ENCODE peak calls at places on chromosome 11, in nine cellular contexts. V, S, C, I, P, A, F, K and L are unnamed samples.

GRCh38 chr11:78050964-78051831 is 12.5 kb upstream of the THRSP start:
- DNase-seq in V (no peak), F (no peak), K (no peak), C (peak), P (no peak), A (no peak), I (no peak), S (no peak), L (no peak)

GRCh38 chr11:71283960-71284359 is 31.6 kb upstream of the SHANK2 start:
- DNase-seq in S (no peak), V (peak), F (no peak), I (no peak), C (no peak), P (no peak), K (no peak), A (no peak), L (no peak)

GRCh38 chr11:15987044-15987443 is 369.3 kb downstream of the SOX6 start:
- DNase-seq in A (no peak), C (no peak), K (no peak), I (no peak), V (no peak), S (no peak), F (no peak), P (no peak), L (no peak)

GRCh38 chr11:13209379-13209778 is 68.2 kb upstream of the BMAL1 start:
- DNase-seq in P (no peak), K (no peak), S (no peak), A (no peak), I (no peak), C (no peak), F (no peak), V (no peak), L (no peak)

GRCh38 chr11:83639995-83640758 is 354.0 kb upstream of the CCDC90B start:
- DNase-seq in I (no peak), V (no peak), A (no peak), K (no peak), C (no peak), P (no peak), S (no peak), F (no peak), L (no peak)

GRCh38 chr11:72676874-72677341 is 2.7 kb upstream of the PDE2A start:
- DNase-seq in K (peak), C (peak), F (no peak), V (peak), P (no peak), I (no peak), A (peak), S (peak), L (no peak)

GRCh38 chr11:116557261-116557660 is 215.5 kb downstream of the BUD13 start:
- DNase-seq in S (no peak), F (no peak), A (no peak), C (no peak), P (no peak), V (no peak), I (peak), K (no peak), L (no peak)

GRCh38 chr11:79249341-79249993 is 191.4 kb downstream of the TENM4 start:
- DNase-seq in F (no peak), K (no peak), I (no peak), C (peak), A (no peak), S (no peak), V (no peak), P (no peak), L (no peak)

GRCh38 chr11:1306186-1307162 is 3.0 kb downstream of the TOLLIP start:
- DNase-seq in F (no peak), V (peak), I (no peak), S (no peak), P (no peak), A (peak), K (no peak), C (no peak), L (no peak)

GRCh38 chr11:44632466-44633123 is 67.1 kb downstream of the CD82 start:
- DNase-seq in P (no peak), C (peak), A (peak), K (peak), V (peak), S (peak), I (no peak), F (no peak), L (no peak)

GRCh38 chr11:28384418-28384817 is 276.2 kb downstream of the METTL15 start:
- DNase-seq in I (peak), S (no peak), P (no peak), F (no peak), A (no peak), V (no peak), C (peak), K (no peak), L (no peak)

GRCh38 chr11:31106326-31106725 is 263.2 kb downstream of the DCDC1 start:
- DNase-seq in C (no peak), P (no peak), K (peak), S (no peak), A (no peak), F (no peak), V (no peak), I (no peak), L (no peak)

GRCh38 chr11:83070878-83071640 is 638 bp downstream of the RAB30 start:
- DNase-seq in V (peak), P (no peak), C (peak), K (peak), S (no peak), A (peak), I (no peak), F (no peak), L (no peak)

GRCh38 chr11:8810331-8811301 is 100.4 kb upstream of the AKIP1 start:
- DNase-seq in V (peak), I (no peak), S (peak), C (peak), P (no peak), A (peak), K (peak), F (no peak), L (no peak)

GRCh38 chr11:123253223-123253622 is 58.2 kb upstream of the CLMP start:
- DNase-seq in K (no peak), S (no peak), P (no peak), C (no peak), A (no peak), I (no peak), V (no peak), F (no peak), L (no peak)

GRCh38 chr11:36215688-36216050 is 73.6 kb downstream of the COMMD9 start:
- DNase-seq in F (no peak), K (no peak), C (no peak), V (no peak), A (no peak), P (no peak), I (no peak), S (no peak), L (no peak)

GRCh38 chr11:117096973-117097566 is 1.2 kb downstream of the SIK3 start:
- DNase-seq in S (no peak), I (no peak), K (no peak), C (no peak), A (no peak), V (no peak), F (no peak), P (no peak), L (no peak)

GRCh38 chr11:77147668-77148321 is 19.7 kb downstream of the MYO7A start:
- DNase-seq in F (peak), S (peak), C (no peak), P (no peak), V (no peak), K (peak), I (no peak), A (no peak), L (no peak)

GRCh38 chr11:47130541-47130940 is 46.1 kb downstream of the ARFGAP2 start:
- DNase-seq in V (no peak), I (no peak), F (no peak), A (no peak), C (no peak), S (no peak), P (no peak), K (peak), L (no peak)

GRCh38 chr11:80914311-80914710 is 1473.5 kb upstream of the TENM4 start:
- DNase-seq in F (no peak), P (no peak), I (no peak), K (no peak), A (no peak), C (no peak), V (no peak), S (no peak), L (no peak)

GRCh38 chr11:128891912-128892398 is 799 bp downstream of the KCNJ5 start:
- DNase-seq in A (no peak), V (no peak), P (no peak), F (no peak), S (no peak), I (no peak), K (peak), C (no peak), L (no peak)

GRCh38 chr11:57476883-57477506 is 16.7 kb downstream of the RTN4RL2 start:
- DNase-seq in F (no peak), S (peak), A (no peak), I (no peak), P (no peak), K (peak), C (no peak), V (peak), L (no peak)

GRCh38 chr11:612961-613300 is 2.8 kb downstream of the IRF7 start:
- DNase-seq in C (no peak), F (no peak), A (no peak), V (no peak), I (no peak), K (no peak), P (no peak), S (no peak), L (peak)

GRCh38 chr11:115226556-115226955 is 277.7 kb downstream of the CADM1 start:
- DNase-seq in P (no peak), K (peak), A (no peak), I (peak), S (no peak), V (no peak), C (peak), F (peak), L (no peak)

GRCh38 chr11:25094085-25094802 is 597.4 kb downstream of the LUZP2 start:
- DNase-seq in K (no peak), S (no peak), V (peak), I (no peak), C (no peak), A (no peak), P (no peak), F (no peak), L (peak)

GRCh38 chr11:1218256-1218787 is 4.5 kb upstream of the MUC5B start:
- DNase-seq in I (no peak), F (no peak), K (no peak), P (no peak), S (no peak), V (peak), C (no peak), A (no peak), L (peak)

GRCh38 chr11:78074756-78075155 is 4.9 kb downstream of the NDUFC2 start:
- DNase-seq in I (no peak), S (no peak), K (no peak), V (no peak), F (no peak), C (no peak), P (no peak), A (no peak), L (no peak)

GRCh38 chr11:33533668-33534067 is 167.0 kb downstream of the C11orf91 start:
- DNase-seq in F (no peak), C (peak), S (no peak), V (no peak), A (no peak), I (no peak), P (no peak), K (no peak), L (no peak)

GRCh38 chr11:61392991-61393595 is 706 bp downstream of the TMEM216 start:
- DNase-seq in S (peak), I (no peak), F (no peak), K (peak), V (no peak), A (no peak), P (no peak), C (no peak), L (no peak)
- TF ChIP-seq CTCF in S (peak), I (peak), F (no peak), K (no peak), V (no peak), A (no peak), P (no peak), C (no peak), L (no peak)

GRCh38 chr11:11624206-11624605 is 2.4 kb upstream of the GALNT18 start:
- DNase-seq in I (no peak), S (no peak), V (no peak), P (no peak), F (no peak), A (no peak), K (no peak), C (no peak), L (no peak)

GRCh38 chr11:11622772-11623531 is 1.1 kb upstream of the GALNT18 start:
- DNase-seq in P (no peak), S (no peak), A (no peak), C (no peak), V (no peak), F (no peak), K (no peak), I (no peak), L (no peak)

GRCh38 chr11:11620251-11620965 is 1.4 kb downstream of the GALNT18 start:
- DNase-seq in F (no peak), I (no peak), A (peak), S (peak), P (no peak), V (peak), K (peak), C (no peak), L (no peak)

GRCh38 chr11:11620966-11621880 is 582 bp downstream of the GALNT18 start:
- DNase-seq in P (no peak), F (no peak), K (peak), A (no peak), S (peak), C (peak), V (peak), I (no peak), L (no peak)

DNA sequence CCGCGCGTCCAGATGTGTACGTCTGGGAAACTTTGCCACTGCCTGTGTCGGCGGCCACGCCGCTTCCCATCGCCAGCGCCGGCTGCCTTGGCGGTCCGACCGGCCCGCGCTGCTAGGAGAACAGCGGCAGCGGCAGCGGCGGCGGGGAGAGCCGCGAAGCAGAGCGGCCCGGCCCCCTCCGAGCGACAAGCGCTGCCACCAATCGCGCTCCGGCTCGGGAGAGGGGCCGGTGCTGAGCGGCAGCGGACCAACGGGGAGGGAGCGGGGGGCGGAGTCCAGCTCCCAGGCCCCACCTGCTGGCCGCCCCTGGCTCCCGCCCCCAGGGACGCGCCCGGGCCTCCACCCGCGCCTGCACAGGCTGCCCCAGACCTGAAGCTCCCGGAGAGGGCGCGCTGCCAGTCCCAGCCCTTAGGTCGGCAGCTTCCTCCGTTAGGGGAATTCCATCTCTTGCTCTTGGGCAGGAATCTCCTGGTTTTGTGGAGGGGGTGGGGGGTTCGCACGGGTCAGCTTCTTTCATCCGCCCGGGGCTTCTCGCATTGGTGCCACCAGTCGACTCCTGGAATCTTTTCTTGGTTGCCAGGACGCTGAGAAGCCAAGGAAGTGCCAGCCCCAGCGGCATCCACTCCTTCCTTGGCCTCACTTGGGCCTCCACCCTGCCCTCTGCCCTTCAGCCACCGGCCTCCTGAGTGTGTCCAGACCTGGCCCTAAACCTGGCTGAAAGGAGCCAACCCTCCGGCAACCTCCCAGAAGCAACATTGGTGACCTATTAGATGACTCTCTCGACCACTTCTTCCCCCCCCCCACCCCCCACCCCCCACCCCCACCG is at the start of gene GALNT18:
- DNase-seq in K (peak), F (peak), C (peak), P (no peak), I (peak), V (peak), A (peak), S (peak), L (no peak)
- TF ChIP-seq CTCF in K (peak), F (peak), C (no peak), P (no peak), I (peak), V (peak), A (peak), S (peak), L (no peak)

GRCh38 chr11:132114185-132114584 is 743.8 kb downstream of the NTM start:
- DNase-seq in K (peak), S (no peak), F (no peak), V (no peak), C (peak), P (no peak), I (no peak), A (no peak), L (no peak)
- TF ChIP-seq CTCF in K (peak), S (no peak), F (peak), V (peak), C (peak), P (no peak), I (peak), A (no peak), L (peak)

GRCh38 chr11:122209619-122210377 is 93.8 kb upstream of the BLID start:
- DNase-seq in S (no peak), C (peak), I (no peak), P (no peak), K (no peak), V (no peak), A (no peak), F (no peak), L (no peak)

GRCh38 chr11:122207505-122207904 is 91.5 kb upstream of the BLID start:
- DNase-seq in V (no peak), C (peak), F (no peak), S (no peak), K (no peak), P (no peak), A (no peak), I (no peak), L (no peak)

GRCh38 chr11:122205036-122205435 is 89.0 kb upstream of the BLID start:
- DNase-seq in C (no peak), K (no peak), A (no peak), F (no peak), S (no peak), P (no peak), I (no peak), V (no peak), L (no peak)

GRCh38 chr11:122210378-122210995 is 94.5 kb upstream of the BLID start:
- DNase-seq in I (no peak), P (no peak), F (no peak), V (no peak), C (no peak), A (no peak), K (no peak), S (no peak), L (no peak)

DNA sequence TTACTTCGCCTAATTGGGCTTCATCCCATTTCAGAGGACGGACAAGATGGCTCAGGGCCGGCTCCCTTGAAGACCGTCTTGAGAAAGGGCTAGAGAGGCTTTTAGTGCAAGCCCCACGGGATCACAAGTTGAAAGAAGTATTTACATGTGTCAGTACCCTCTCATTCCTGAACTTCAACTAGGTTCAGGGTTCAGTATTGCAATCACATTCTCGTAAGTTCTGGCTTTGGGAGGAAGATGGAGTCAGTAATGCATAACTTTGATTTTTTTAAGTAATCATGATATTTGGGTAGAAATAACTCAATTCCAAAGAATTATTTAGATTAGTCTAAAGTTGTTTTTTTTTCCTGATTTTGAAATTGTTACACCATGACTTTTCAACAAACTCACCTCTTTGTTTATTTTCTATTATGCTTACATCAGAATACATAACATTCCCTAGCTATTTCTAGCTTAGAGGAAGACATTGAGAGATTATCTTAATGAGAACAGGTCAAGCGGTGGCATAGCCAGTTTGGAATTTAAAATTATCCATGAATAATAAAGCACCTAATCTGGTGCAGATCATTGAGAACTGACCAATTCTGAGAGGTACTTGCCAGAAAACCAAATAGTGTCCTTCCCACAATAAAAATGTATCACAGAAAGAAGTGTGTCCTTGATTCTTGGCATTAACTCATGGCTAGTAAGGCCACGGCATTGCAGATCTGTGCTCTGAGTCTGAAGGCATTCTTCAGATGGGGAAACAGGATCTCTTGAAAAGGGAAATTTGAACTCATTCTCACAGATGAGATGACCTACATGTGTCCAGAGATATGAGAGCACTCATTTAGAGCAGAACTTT is 92.1 kb upstream of the BLID start:
- DNase-seq in K (no peak), I (no peak), A (no peak), S (no peak), P (no peak), F (no peak), V (no peak), C (peak), L (no peak)
- TF ChIP-seq CTCF in K (no peak), I (no peak), A (no peak), S (no peak), P (no peak), F (no peak), V (no peak), C (no peak), L (no peak)

GRCh38 chr11:61609970-61610347 is 29.1 kb upstream of the SYT7 start:
- DNase-seq in K (peak), S (no peak), V (no peak), P (no peak), F (no peak), I (no peak), A (no peak), C (no peak), L (no peak)
- TF ChIP-seq CTCF in K (peak), S (no peak), V (no peak), P (no peak), F (peak), I (peak), A (no peak), C (peak), L (no peak)

GRCh38 chr11:97703815-97704214 is 1314.0 kb downstream of the JRKL start:
- DNase-seq in S (no peak), I (no peak), V (no peak), P (no peak), A (no peak), F (no peak), K (no peak), C (no peak), L (no peak)

DNA sequence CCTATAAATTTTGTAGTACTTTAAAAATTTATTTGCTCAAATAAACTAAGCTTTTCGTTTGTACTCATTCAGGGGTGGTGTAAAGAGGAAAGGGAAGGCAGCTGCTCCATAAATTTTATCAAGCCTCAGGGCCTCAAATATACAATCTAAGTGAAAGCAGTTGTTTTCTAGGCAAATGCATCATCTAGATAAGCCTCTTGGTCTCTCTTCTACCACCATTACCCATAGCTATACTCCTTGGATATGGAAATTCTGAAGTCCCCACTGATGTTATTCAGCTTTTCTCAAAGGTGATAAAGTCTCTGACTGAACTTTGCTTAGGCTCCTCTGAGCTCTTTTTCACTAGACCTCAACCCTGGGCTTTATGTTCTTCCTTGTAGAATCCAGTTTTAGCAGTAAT is 1313.1 kb downstream of the JRKL start:
- DNase-seq in A (no peak), V (no peak), F (no peak), S (no peak), K (no peak), P (no peak), I (no peak), C (no peak), L (no peak)
- TF ChIP-seq CTCF in A (no peak), V (no peak), F (no peak), S (no peak), K (no peak), P (no peak), I (no peak), C (no peak), L (no peak)

GRCh38 chr11:134276396-134277175 is 407 bp downstream of the GLB1L3 start:
- DNase-seq in K (peak), A (no peak), I (no peak), P (no peak), C (no peak), F (no peak), S (peak), V (no peak), L (no peak)
- TF ChIP-seq CTCF in K (no peak), A (no peak), I (no peak), P (no peak), C (no peak), F (no peak), S (no peak), V (no peak), L (no peak)